ENCODE peak calls at places on chromosomes 5 and 9, in six cellular contexts. A, I, V, G, R and U are unnamed samples.

GRCh38 chr5:136192526-136193395 is at the start of gene SMIM32:
- DNase-seq in V (peak; percentile 9), R (no peak), A (no peak), G (no peak), I (no peak), U (peak; percentile 44)

GRCh38 chr5:77367733-77368132 is 124.4 kb downstream of the WDR41 start:
- DNase-seq in A (no peak), V (peak; percentile 53), R (no peak), I (no peak), G (no peak), U (no peak)

GRCh38 chr5:27476356-27476988 is 438.1 kb upstream of the CDH9 start:
- DNase-seq in R (no peak), I (no peak), G (no peak), A (no peak), V (no peak), U (no peak)

GRCh38 chr9:26026423-26027100 is 348.3 kb upstream of the TUSC1 start:
- DNase-seq in A (no peak), V (no peak), I (no peak), G (no peak), R (no peak), U (no peak)

GRCh38 chr5:31378838-31379237 is 153.1 kb downstream of the DROSHA start:
- DNase-seq in R (no peak), A (no peak), G (no peak), I (no peak), V (peak; percentile 57), U (no peak)

GRCh38 chr9:93532121-93532520 is 44.3 kb upstream of the PHF2 start:
- DNase-seq in I (no peak), A (no peak), G (no peak), R (no peak), V (peak; percentile 48), U (no peak)

GRCh38 chr5:98769256-98770157 is 4.0 kb upstream of the RGMB start:
- DNase-seq in G (peak; percentile 42), R (peak; percentile 55), V (peak; percentile 80), A (peak; percentile 38), I (peak; percentile 51), U (peak; percentile 27)

GRCh38 chr5:150429410-150429873 is 16.7 kb upstream of the CD74 start:
- DNase-seq in R (no peak), A (no peak), G (no peak), I (no peak), V (no peak), U (no peak)

GRCh38 chr5:132830436-132831094 is at the start of gene SHROOM1:
- DNase-seq in A (peak; percentile 68), G (peak; percentile 49), I (peak; percentile 51), V (peak; percentile 26), R (peak; percentile 85), U (no peak)

GRCh38 chr9:121861501-121862180 is 210.2 kb downstream of the DAB2IP start:
- DNase-seq in A (no peak), G (peak; percentile 57), R (no peak), I (no peak), V (peak; percentile 41), U (peak; percentile 45)

GRCh38 chr5:180802325-180803180 is at the start of gene MGAT1:
- DNase-seq in R (peak; percentile 92), I (peak; percentile 94), A (peak; percentile 60), V (peak; percentile 84), G (peak; percentile 79), U (peak; percentile 66)

GRCh38 chr5:151155777-151156731 is 1.5 kb downstream of the ANXA6 start:
- DNase-seq in R (no peak), G (no peak), I (peak; percentile 33), A (no peak), V (peak; percentile 64), U (peak; percentile 20)

GRCh38 chr5:3004361-3005080 is 253.0 kb upstream of the IRX2 start:
- DNase-seq in I (no peak), G (no peak), R (no peak), A (no peak), V (no peak), U (no peak)

GRCh38 chr5:138874771-138875628 is at the start of gene LRRTM2:
- DNase-seq in I (no peak), R (no peak), V (peak; percentile 77), A (no peak), G (no peak), U (peak; percentile 28)

GRCh38 chr9:136808075-136808780 is 480 bp downstream of the RABL6 start:
- DNase-seq in I (no peak), V (no peak), A (no peak), G (no peak), R (peak; percentile 62), U (no peak)

GRCh38 chr5:72459089-72459661 is 48.0 kb downstream of the ZNF366 start:
- DNase-seq in V (peak; percentile 31), R (no peak), I (no peak), A (no peak), G (no peak), U (no peak)

GRCh38 chr5:32413466-32414263 is 30.9 kb downstream of the ZFR start:
- DNase-seq in G (no peak), R (no peak), V (peak; percentile 7), A (no peak), I (no peak), U (no peak)

GRCh38 chr5:128196791-128197190 is 113.2 kb downstream of the SLC12A2 start:
- DNase-seq in A (no peak), V (peak; percentile 93), I (peak; percentile 31), R (no peak), G (no peak), U (no peak)

GRCh38 chr9:120289990-120290925 is 289.7 kb downstream of the CDK5RAP2 start:
- DNase-seq in V (peak; percentile 8), R (no peak), G (no peak), A (no peak), I (no peak), U (no peak)

GRCh38 chr5:83048277-83048676 is 28.9 kb downstream of the TMEM167A start:
- DNase-seq in G (no peak), A (no peak), I (no peak), V (peak; percentile 66), R (no peak), U (no peak)

GRCh38 chr9:72592501-72593403 is 71.3 kb downstream of the TMC1 start:
- DNase-seq in V (peak; percentile 85), I (peak; percentile 58), A (peak; percentile 67), G (peak; percentile 38), R (no peak), U (peak; percentile 9)

GRCh38 chr9:125772740-125773139 is 25.6 kb downstream of the PBX3 start:
- DNase-seq in R (no peak), G (no peak), V (no peak), I (no peak), A (no peak), U (no peak)

GRCh38 chr5:144712090-144712489 is 541.4 kb downstream of the KCTD16 start:
- DNase-seq in V (no peak), R (no peak), I (no peak), A (no peak), G (no peak), U (no peak)

GRCh38 chr5:177303121-177303924 is at the start of the genes PRELID1 and RAB24:
- DNase-seq in R (peak; percentile 94), I (peak; percentile 88), G (peak; percentile 77), A (peak; percentile 61), V (peak; percentile 79), U (peak; percentile 90)
- TF ChIP-seq CTCF in R (peak; percentile 43), I (peak; percentile 44), G (peak; percentile 14), A (no peak), V (no peak), U (no peak)

GRCh38 chr9:88905506-88905905 is 85.8 kb upstream of the S1PR3 start:
- DNase-seq in R (no peak), G (no peak), V (peak; percentile 39), A (no peak), I (no peak), U (no peak)
- TF ChIP-seq CTCF in R (no peak), G (no peak), V (no peak), A (no peak), I (no peak), U (no peak)

GRCh38 chr5:156695774-156696173 is 154.3 kb upstream of the PPP1R2B start:
- DNase-seq in R (no peak), I (no peak), A (no peak), V (no peak), G (no peak), U (no peak)
- TF ChIP-seq CTCF in R (no peak), I (no peak), A (no peak), V (no peak), G (no peak), U (no peak)

DNA sequence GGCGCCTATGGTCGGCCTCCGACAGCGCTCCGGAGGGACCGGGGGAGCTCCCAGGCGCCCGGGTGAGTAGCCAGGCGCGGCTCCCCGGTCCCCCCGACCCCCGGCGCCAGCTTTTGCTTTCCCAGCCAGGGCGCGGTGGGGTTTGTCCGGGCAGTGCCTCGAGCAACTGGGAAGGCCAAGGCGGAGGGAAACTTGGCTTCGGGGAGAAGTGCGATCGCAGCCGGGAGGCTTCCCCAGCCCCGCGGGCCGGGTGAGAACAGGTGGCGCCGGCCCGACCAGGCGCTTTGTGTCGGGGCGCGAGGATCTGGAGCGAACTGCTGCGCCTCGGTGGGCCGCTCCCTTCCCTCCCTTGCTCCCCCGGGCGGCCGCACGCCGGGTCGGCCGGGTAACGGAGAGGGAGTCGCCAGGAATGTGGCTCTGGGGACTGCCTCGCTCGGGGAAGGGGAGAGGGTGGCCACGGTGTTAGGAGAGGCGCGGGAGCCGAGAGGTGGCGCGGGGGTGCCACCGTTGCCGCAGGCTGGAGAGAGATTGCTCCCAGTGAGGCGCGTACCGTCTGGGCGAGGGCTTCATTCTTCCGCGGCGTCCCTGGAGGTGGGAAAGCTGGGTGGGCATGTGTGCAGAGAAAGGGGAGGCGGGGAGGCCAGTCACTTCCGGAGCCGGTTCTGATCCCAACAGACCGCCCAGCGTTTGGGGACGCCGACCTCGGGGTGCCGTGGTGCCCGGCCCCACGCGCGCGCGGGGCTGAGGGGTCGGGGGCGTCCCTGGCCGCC is 564 bp downstream of the DAPK1 start:
- DNase-seq in V (peak; percentile 32), R (peak; percentile 70), G (peak; percentile 69), I (peak; percentile 58), A (peak; percentile 52), U (peak; percentile 67)
- TF ChIP-seq CTCF in V (peak; percentile 26), R (no peak), G (no peak), I (no peak), A (peak; percentile 27), U (peak; percentile 54)

DNA sequence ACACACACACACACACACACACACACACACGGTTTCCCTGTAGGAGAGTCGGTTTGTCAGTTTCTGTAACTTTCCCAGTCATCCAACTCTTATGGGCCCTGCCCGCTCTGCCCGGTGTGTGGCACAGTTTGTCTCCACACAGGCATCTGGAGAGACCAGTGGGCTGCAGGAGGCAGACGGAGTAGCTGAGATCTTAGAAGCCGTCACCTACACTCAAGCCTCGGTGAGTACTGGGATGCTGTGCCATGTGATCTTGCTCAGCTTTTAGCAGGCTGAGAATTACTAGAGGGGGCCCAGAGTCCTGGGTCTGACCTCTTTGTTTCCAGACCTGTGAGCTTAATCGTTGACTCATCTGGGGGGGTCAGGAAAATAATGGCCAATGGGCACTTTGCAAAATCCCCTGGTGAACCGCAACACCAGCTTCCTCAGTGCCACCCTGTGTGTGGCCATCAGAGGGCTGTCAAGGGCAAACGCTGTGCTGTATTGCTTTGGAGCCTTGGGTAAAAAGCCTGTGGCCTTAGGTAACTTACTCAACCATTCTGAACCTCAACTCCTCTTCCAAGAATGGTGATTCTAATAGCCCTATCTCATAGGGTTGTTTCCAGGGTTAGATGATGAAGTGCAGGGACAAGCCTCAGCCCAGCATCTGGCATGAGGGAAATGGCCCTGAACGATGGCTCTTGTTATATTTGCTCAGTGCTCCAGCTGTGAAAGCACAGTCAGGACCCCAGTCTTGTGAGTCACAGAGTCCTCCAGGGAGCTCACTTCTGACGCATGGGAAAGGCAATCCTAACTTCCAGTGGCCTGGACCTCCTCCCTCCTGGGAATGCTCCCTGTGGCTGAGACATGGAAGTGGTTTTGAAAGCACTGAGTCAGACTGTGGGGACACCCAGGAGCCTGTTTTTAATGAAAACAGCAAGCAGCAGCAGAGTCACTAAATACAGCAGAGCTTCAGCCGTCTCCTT is 45.6 kb downstream of the COL15A1 start:
- DNase-seq in R (no peak), A (peak; percentile 78), G (peak; percentile 86), I (peak; percentile 44), V (peak; percentile 95), U (no peak)
- TF ChIP-seq CTCF in R (no peak), A (peak; percentile 55), G (peak; percentile 20), I (no peak), V (peak; percentile 46), U (no peak)